ENCODE peak calls at places on chromosomes 2 and 18, in nine cellular contexts. Q is foreskin fibroblast, F is GM12864, X is right atrium auricular region, O is cardiac fibroblast, V is AG10803, E is IMR-90, L is HCT116, S is H7. A is an unnamed sample.

GRCh38 chr2:147844691-147845607 is at the start of gene ACVR2A:
- DNase-seq in V (peak), O (peak), Q (peak), L (no peak), E (peak), F (peak), X (no peak), S (peak), A (no peak)

GRCh38 chr2:238106339-238106697 is 6.2 kb downstream of the ESPNL start:
- DNase-seq in V (no peak), F (no peak), X (no peak), E (no peak), S (peak), O (no peak), Q (no peak), L (no peak), A (no peak)

GRCh38 chr18:32767400-32767799 is 5.4 kb downstream of the KLHL14 start:
- DNase-seq in F (no peak), L (no peak), S (no peak), E (no peak), O (no peak), V (no peak), X (no peak), Q (no peak), A (no peak)

GRCh38 chr2:172087191-172087779 is 2.0 kb downstream of the DLX1 start:
- DNase-seq in X (no peak), V (no peak), S (peak), F (no peak), L (no peak), Q (peak), O (no peak), E (no peak), A (no peak)

GRCh38 chr2:211396815-211397214 is 840.4 kb downstream of the CPS1 start:
- DNase-seq in V (no peak), L (no peak), S (no peak), Q (no peak), O (no peak), E (no peak), F (no peak), X (no peak), A (no peak)

GRCh38 chr2:99442837-99443236 is 47.0 kb downstream of the REV1 start:
- DNase-seq in V (peak), Q (peak), F (no peak), X (no peak), S (peak), L (no peak), O (peak), E (peak), A (no peak)

GRCh38 chr2:54470241-54470938 is 14.3 kb downstream of the SPTBN1 start:
- DNase-seq in X (no peak), E (peak), O (peak), Q (peak), S (no peak), F (no peak), L (no peak), V (peak), A (no peak)

GRCh38 chr2:143939976-143940375 is 579.9 kb downstream of the ZEB2 start:
- DNase-seq in S (no peak), V (peak), L (no peak), F (no peak), E (peak), Q (peak), X (no peak), O (peak), A (no peak)

GRCh38 chr2:222179592-222179991 is 119.2 kb downstream of the PAX3 start:
- DNase-seq in L (no peak), Q (no peak), F (no peak), S (no peak), V (no peak), O (no peak), X (no peak), E (no peak), A (no peak)

GRCh38 chr2:217887841-217888665 is 114.7 kb downstream of the TNS1 start:
- DNase-seq in F (no peak), E (peak), O (peak), L (no peak), Q (no peak), V (no peak), S (no peak), X (peak), A (no peak)

GRCh38 chr2:174343343-174343637 is 8.5 kb downstream of the SP9 start:
- DNase-seq in X (no peak), Q (no peak), F (no peak), L (no peak), S (peak), O (no peak), V (no peak), E (no peak), A (no peak)

GRCh38 chr2:38148501-38148900 is 72.5 kb upstream of the CYP1B1 start:
- DNase-seq in V (peak), E (peak), O (peak), L (no peak), S (no peak), Q (peak), F (no peak), X (no peak), A (no peak)

GRCh38 chr2:205361272-205361671 is 321.0 kb upstream of the NRP2 start:
- DNase-seq in Q (peak), V (no peak), O (no peak), X (no peak), E (no peak), L (no peak), F (no peak), S (no peak), A (no peak)

GRCh38 chr2:47031909-47032668 is 116.5 kb upstream of the MCFD2 start:
- DNase-seq in F (no peak), O (no peak), S (no peak), L (no peak), X (no peak), E (no peak), V (no peak), Q (no peak), A (no peak)

GRCh38 chr2:113756088-113757058 is at the start of gene SLC35F5:
- DNase-seq in Q (peak), F (peak), O (peak), X (peak), V (peak), E (peak), S (peak), L (peak), A (peak)

GRCh38 chr18:13453714-13454113 is 235.2 kb downstream of the LDLRAD4 start:
- DNase-seq in V (peak), F (no peak), O (no peak), Q (no peak), S (no peak), E (no peak), L (no peak), X (no peak), A (no peak)

GRCh38 chr2:174522553-174522952 is 35.7 kb upstream of the GPR155 start:
- DNase-seq in E (peak), F (no peak), L (no peak), O (peak), Q (peak), S (no peak), X (no peak), V (peak), A (no peak)

GRCh38 chr2:36403675-36404230 is 48.2 kb downstream of the CRIM1 start:
- DNase-seq in X (no peak), Q (peak), S (no peak), V (peak), L (peak), F (no peak), O (no peak), E (peak), A (no peak)

GRCh38 chr2:113080134-113080533 is 12.4 kb downstream of the IL1F10 start:
- DNase-seq in V (peak), Q (peak), S (peak), X (peak), F (no peak), O (peak), L (peak), E (no peak), A (no peak)

GRCh38 chr2:28586864-28587263 is 91.0 kb downstream of the PLB1 start:
- DNase-seq in Q (no peak), F (no peak), V (no peak), E (no peak), O (no peak), X (no peak), S (no peak), L (no peak), A (no peak)

GRCh38 chr2:226514895-226515294 is 284.7 kb downstream of the IRS1 start:
- DNase-seq in X (no peak), L (peak), Q (peak), S (no peak), O (peak), F (no peak), E (peak), V (peak), A (no peak)

GRCh38 chr18:48725596-48725995 is 186.8 kb downstream of the CTIF start:
- DNase-seq in E (no peak), X (no peak), Q (no peak), V (no peak), O (no peak), S (no peak), F (no peak), L (no peak), A (no peak)

GRCh38 chr2:177129610-177130009 is 83.0 kb upstream of the HNRNPA3 start:
- DNase-seq in S (no peak), F (no peak), X (no peak), E (no peak), O (no peak), Q (no peak), L (no peak), V (no peak), A (no peak)

GRCh38 chr2:30757737-30758136 is 49.5 kb downstream of the CAPN13 start:
- DNase-seq in S (no peak), X (no peak), O (no peak), V (no peak), E (no peak), Q (no peak), L (no peak), F (no peak), A (no peak)

GRCh38 chr2:38095996-38096861 is 20.3 kb upstream of the CYP1B1 start:
- DNase-seq in F (peak), E (peak), V (peak), O (no peak), L (no peak), X (no peak), Q (peak), S (no peak), A (no peak)

GRCh38 chr18:58998421-58999203 is 133.9 kb downstream of the ZNF532 start:
- DNase-seq in Q (peak), O (peak), X (peak), F (no peak), L (no peak), E (peak), V (peak), S (no peak), A (no peak)

GRCh38 chr2:105827351-105828096 is 82.8 kb downstream of the NCK2 start:
- DNase-seq in S (no peak), X (no peak), F (no peak), O (no peak), V (no peak), E (no peak), L (no peak), Q (no peak), A (no peak)

GRCh38 chr2:52881606-52882005 is 886.0 kb upstream of the CHAC2 start:
- DNase-seq in V (no peak), O (no peak), X (no peak), Q (peak), E (peak), F (no peak), L (peak), S (no peak), A (no peak)

GRCh38 chr2:175855794-175856453 is 146.1 kb downstream of the LNPK start:
- DNase-seq in L (peak), Q (peak), V (peak), X (peak), E (peak), F (no peak), S (no peak), O (no peak), A (peak)

GRCh38 chr2:239607795-239608171 is 207.0 kb upstream of the HDAC4 start:
- DNase-seq in E (no peak), S (peak), L (no peak), F (no peak), Q (no peak), O (no peak), X (peak), V (no peak), A (no peak)

GRCh38 chr2:75559633-75560021 is 1.1 kb downstream of the EVA1A start:
- DNase-seq in Q (no peak), E (peak), F (no peak), V (peak), X (no peak), L (no peak), S (no peak), O (no peak), A (peak)

GRCh38 chr18:74982946-74983635 is 225.8 kb downstream of the PTGR3 start:
- DNase-seq in X (no peak), F (no peak), V (no peak), E (no peak), S (no peak), L (no peak), Q (no peak), O (no peak), A (no peak)

GRCh38 chr2:74507926-74508520 is 528 bp upstream of the PCGF1 start:
- DNase-seq in Q (peak), X (no peak), E (peak), V (peak), O (peak), L (no peak), S (peak), F (no peak), A (no peak)

GRCh38 chr2:190986221-190986953 is 27.6 kb downstream of the STAT1 start:
- DNase-seq in X (no peak), V (no peak), O (no peak), L (no peak), S (no peak), Q (no peak), E (no peak), F (no peak), A (no peak)

GRCh38 chr2:47554311-47554905 is 151.5 kb downstream of the MSH2 start:
- DNase-seq in X (no peak), L (no peak), Q (no peak), F (no peak), V (no peak), E (no peak), O (no peak), S (no peak), A (no peak)

GRCh38 chr2:66301073-66301766 is 133.7 kb upstream of the MEIS1 start:
- DNase-seq in F (no peak), L (no peak), E (peak), X (peak), O (no peak), V (peak), Q (peak), S (no peak), A (no peak)

GRCh38 chr2:217711236-217711635 is 291.6 kb downstream of the TNS1 start:
- DNase-seq in L (no peak), E (peak), S (no peak), O (peak), F (no peak), V (peak), X (no peak), Q (no peak), A (no peak)

DNA sequence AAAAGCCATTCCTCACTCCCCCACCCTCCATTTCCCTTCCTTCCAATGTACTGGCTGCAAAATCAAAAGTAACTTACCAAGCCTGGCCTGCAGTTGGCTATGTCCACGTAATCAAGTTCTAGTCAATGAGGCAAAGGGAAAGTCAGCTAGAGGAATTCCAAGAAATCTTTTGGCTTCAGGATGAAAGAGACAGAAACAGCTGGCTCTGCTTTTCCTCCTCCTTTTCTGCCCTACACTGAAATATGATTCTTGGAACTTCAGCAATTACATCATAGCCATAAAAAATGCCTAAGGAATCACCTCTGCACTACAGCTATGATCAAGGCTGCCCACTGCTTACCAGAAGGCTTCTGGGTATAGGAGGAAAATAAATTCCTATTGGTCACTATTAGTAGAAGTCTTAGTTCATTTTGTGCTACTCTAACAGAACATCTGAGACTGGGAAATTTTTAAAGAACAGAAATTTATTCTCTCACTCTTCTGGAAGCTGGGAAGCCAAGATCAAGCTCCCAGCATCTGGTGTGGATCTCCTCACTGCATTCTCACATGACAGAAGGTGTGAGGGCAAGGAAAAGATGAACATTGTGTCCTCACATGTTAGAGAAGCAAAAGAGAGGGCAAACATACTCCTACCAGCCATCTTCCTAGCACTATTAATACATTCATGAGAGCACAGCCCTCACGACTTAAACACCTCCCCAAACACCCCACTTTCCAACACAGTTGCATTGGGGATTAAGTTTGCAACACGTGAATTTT is 219.9 kb downstream of the TMX3 start:
- DNase-seq in L (no peak), E (peak), O (peak), Q (peak), S (no peak), X (no peak), F (no peak), V (peak), A (no peak)
- H3K4me3 ChIP-seq in L (no peak), E (no peak), O (no peak), Q (no peak), S (no peak), X (no peak), F (no peak), V (no peak), A (no peak)

DNA sequence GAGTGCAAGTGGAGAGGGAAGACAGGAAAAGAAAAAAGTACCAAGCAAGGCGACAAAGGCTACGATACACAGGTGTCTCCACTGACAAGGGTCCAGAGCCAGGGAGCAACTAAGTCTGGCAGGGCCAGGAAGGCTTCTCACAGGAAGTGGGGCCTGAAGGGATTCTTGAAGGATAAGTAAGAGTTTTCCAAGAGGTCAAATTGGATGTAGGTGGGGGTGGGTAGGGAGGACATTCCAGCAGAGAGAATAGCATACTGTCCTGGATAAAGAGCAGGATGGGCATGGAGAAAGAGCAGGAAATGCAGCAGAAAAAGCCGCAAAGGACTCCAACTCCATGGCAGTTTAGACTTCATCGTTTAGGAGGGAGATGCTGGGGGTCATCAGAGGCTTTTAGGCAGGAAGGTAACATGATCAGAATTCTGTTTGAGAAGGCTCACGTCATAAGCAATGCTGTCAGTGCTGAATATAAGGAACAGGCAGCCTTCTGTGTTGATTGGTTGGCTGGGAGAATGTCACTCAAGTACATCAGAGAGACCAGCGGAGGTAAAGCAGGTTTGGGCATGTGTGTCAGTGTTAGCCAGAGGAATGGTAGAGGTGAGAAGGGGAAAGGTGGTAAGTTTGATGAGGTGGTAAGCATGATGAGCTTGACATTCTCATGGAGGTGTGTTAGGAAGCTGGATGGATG is 35.1 kb downstream of the ARHGAP25 start:
- DNase-seq in F (no peak), X (no peak), Q (no peak), O (no peak), V (no peak), S (no peak), E (no peak), L (no peak), A (no peak)
- H3K4me3 ChIP-seq in F (no peak), X (no peak), Q (no peak), O (no peak), V (no peak), S (no peak), E (no peak), L (no peak), A (no peak)

DNA sequence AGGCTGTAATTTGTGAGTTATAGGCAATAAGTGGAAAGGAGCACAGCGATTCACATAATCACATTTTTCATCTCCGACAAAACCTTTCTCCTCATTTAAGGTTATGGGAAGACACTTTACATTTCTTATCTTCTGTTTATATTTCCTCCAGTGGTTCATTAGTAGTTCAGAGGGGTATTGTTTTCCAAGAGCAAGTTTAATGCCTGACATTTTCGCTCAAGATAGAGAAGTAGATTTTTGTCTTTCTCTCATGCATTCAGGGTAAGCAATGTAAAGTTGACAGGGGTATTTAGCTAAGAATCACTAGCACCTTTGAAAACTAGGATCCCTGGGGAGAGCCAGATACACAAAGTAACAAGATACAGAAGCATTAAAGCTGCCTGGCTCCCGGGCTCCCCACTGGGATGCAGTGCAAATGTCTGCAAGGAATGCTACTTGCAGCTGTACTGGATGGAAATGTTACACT is 141.0 kb upstream of the NOSTRIN start:
- DNase-seq in L (no peak), F (no peak), O (no peak), Q (no peak), V (no peak), X (no peak), E (no peak), S (peak), A (no peak)
- H3K4me3 ChIP-seq in L (no peak), F (no peak), O (no peak), Q (no peak), V (no peak), X (no peak), E (no peak), S (no peak), A (no peak)

DNA sequence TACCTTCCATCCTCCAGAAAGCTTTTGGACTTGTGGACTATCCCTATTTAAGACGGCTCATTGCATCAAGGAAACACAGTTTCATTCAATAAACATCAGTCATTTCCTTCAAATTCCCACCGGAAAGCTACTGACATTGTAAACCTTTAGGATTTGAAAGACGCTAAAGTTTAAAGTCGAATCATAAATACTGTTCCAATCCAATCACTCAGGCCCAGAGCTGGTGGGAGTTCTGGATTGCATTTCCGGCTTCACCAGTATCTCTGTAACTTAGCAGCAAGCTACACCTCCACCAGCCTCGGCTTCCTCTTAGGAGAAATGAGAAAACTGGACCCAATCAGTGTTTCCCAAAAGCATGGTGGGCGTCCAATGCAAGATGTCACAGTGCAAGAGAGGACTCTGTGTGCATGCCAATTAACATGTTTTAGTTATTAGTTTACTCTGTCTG is 1.6 kb downstream of the WDFY1 start:
- DNase-seq in L (no peak), F (no peak), E (peak), X (no peak), O (peak), Q (peak), S (peak), V (peak), A (no peak)
- H3K4me3 ChIP-seq in L (peak), F (peak), E (peak), X (peak), O (peak), Q (peak), S (peak), V (peak), A (peak)

A was measured in esophagus muscularis mucosa.